ENCODE peak calls at places on chromosome X, in seven cellular contexts. N is upper lobe of right lung, K is testis, W is heart left ventricle, J is RWPE1, P is left ventricle myocardium inferior, B is Calu3. E is an unnamed sample.

GRCh38 chrX:1246816-1247215 is 21.8 kb upstream of the CSF2RA start:
- DNase-seq in P (peak), B (peak), K (peak), W (peak), N (peak), J (peak), E (peak)

GRCh38 chrX:118974088-118974907 is at the start of gene LONRF3:
- DNase-seq in W (peak), K (peak), N (peak), P (peak), B (peak), J (peak), E (peak)

GRCh38 chrX:103628386-103629290 is at the start of gene TCEAL1:
- DNase-seq in P (peak), N (peak), J (no peak), K (peak), W (peak), B (peak), E (peak)

GRCh38 chrX:23826653-23827052 is 43.7 kb downstream of the SAT1 start:
- DNase-seq in P (no peak), K (no peak), W (no peak), J (no peak), B (no peak), N (no peak), E (no peak)

GRCh38 chrX:115260330-115260729 is 26.4 kb upstream of the LRCH2 start:
- DNase-seq in J (no peak), N (no peak), B (no peak), W (no peak), K (no peak), P (no peak), E (no peak)

GRCh38 chrX:109475174-109475891 is 6.6 kb downstream of the GUCY2F start:
- DNase-seq in P (peak), W (peak), J (peak), B (peak), N (peak), K (peak), E (no peak)

GRCh38 chrX:45401923-45402322 is 201.2 kb upstream of the DIPK2B start:
- DNase-seq in W (no peak), J (no peak), B (no peak), P (no peak), N (no peak), K (no peak), E (no peak)

GRCh38 chrX:3743821-3744439 is 30.5 kb upstream of the PRKX start:
- DNase-seq in W (no peak), B (no peak), P (no peak), J (no peak), N (no peak), K (no peak), E (no peak)

GRCh38 chrX:155899366-155899765 is 18.2 kb downstream of the VAMP7 start:
- DNase-seq in P (no peak), K (no peak), B (no peak), J (no peak), N (no peak), W (no peak), E (no peak)

GRCh38 chrX:34365482-34365881 is 233.4 kb upstream of the FAM47A start:
- DNase-seq in J (no peak), B (peak), P (no peak), K (peak), N (no peak), W (no peak), E (no peak)

GRCh38 chrX:135625995-135626394 is 87.4 kb upstream of the CT45A1 start:
- DNase-seq in P (no peak), W (no peak), J (peak), K (peak), N (no peak), B (peak), E (no peak)

GRCh38 chrX:56232221-56233082 is at the start of gene KLF8:
- DNase-seq in N (peak), B (peak), P (peak), W (peak), J (peak), K (peak), E (no peak)

GRCh38 chrX:122440832-122441231 is 743.2 kb upstream of the GRIA3 start:
- DNase-seq in N (no peak), W (no peak), B (no peak), K (no peak), P (no peak), J (no peak), E (no peak)

GRCh38 chrX:56728752-56729151 is 291 bp upstream of the NBDY start:
- DNase-seq in N (no peak), K (peak), P (no peak), W (no peak), J (no peak), B (peak), E (no peak)

GRCh38 chrX:8083276-8083675 is 87.8 kb downstream of the VCX2 start:
- DNase-seq in J (no peak), W (no peak), P (no peak), N (no peak), K (no peak), B (no peak), E (no peak)

GRCh38 chrX:65750674-65751469 is 83.4 kb downstream of the MSN start:
- DNase-seq in B (no peak), P (no peak), J (no peak), K (no peak), W (no peak), N (no peak), E (no peak)

GRCh38 chrX:139933904-139934303 is 1.1 kb upstream of the ATP11C start:
- DNase-seq in W (no peak), N (no peak), P (no peak), B (no peak), J (no peak), K (no peak), E (no peak)

GRCh38 chrX:145729635-145730034 is 88.0 kb upstream of the SLITRK2 start:
- DNase-seq in B (no peak), J (peak), P (no peak), N (no peak), W (no peak), K (no peak), E (no peak)

GRCh38 chrX:24760601-24761000 is 66.9 kb downstream of the POLA1 start:
- DNase-seq in P (no peak), K (no peak), B (no peak), J (no peak), W (no peak), N (no peak), E (no peak)

GRCh38 chrX:40485973-40486372 is 94.8 kb upstream of the ATP6AP2 start:
- DNase-seq in W (no peak), K (no peak), P (no peak), J (no peak), B (no peak), N (no peak), E (no peak)
- TF ChIP-seq CTCF in W (no peak), K (no peak), P (no peak), J (no peak), B (no peak), N (no peak), E (no peak)

GRCh38 chrX:12383196-12383595 is 244.9 kb downstream of the FRMPD4 start:
- DNase-seq in N (no peak), P (no peak), B (no peak), W (no peak), K (no peak), J (no peak), E (no peak)
- TF ChIP-seq CTCF in N (no peak), P (no peak), B (no peak), W (no peak), K (no peak), J (no peak), E (no peak)

DNA sequence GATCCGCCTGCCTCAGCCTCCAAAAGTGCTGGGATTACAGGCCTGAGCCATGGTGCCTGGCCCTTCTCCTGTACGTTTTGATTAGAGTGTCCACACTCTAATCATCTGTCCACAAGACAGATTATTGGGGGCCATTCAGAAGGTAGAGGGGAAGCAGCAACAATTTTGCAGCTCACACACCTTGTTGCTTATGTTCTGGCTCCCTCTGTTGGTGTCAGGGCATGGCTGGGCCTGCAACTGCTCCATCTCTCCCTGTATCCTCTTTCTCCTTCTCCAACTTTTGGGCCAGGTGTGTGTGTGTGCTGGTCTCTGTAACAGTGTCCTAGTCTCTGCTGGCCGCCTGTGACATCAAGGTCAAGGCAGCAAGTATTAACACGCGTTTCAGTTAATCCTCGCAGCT is 125.5 kb upstream of the MBNL3 start:
- DNase-seq in K (peak), J (no peak), B (peak), W (no peak), P (no peak), N (no peak), E (no peak)
- TF ChIP-seq CTCF in K (no peak), J (no peak), B (no peak), W (no peak), P (no peak), N (no peak), E (no peak)

GRCh38 chrX:21708116-21708515 is 49.8 kb downstream of the SMPX start:
- DNase-seq in W (no peak), J (no peak), N (no peak), B (no peak), P (no peak), K (no peak), E (no peak)
- TF ChIP-seq CTCF in W (no peak), J (no peak), N (no peak), B (no peak), P (no peak), K (no peak), E (no peak)

GRCh38 chrX:13254076-13254785 is 65.6 kb downstream of the ATXN3L start:
- DNase-seq in B (peak), J (peak), W (no peak), N (peak), K (peak), P (no peak), E (no peak)
- TF ChIP-seq CTCF in B (no peak), J (no peak), W (no peak), N (no peak), K (no peak), P (no peak), E (no peak)

GRCh38 chrX:78029663-78030062 is 60.2 kb upstream of the PGAM4 start:
- DNase-seq in W (no peak), P (peak), J (peak), N (no peak), K (peak), B (peak), E (no peak)

GRCh38 chrX:78027798-78028197 is 58.4 kb upstream of the PGAM4 start:
- DNase-seq in W (no peak), B (no peak), P (no peak), J (no peak), N (no peak), K (no peak), E (no peak)

GRCh38 chrX:78019586-78020483 is 50.4 kb upstream of the PGAM4 start:
- DNase-seq in B (peak), K (no peak), P (no peak), W (no peak), J (no peak), N (no peak), E (no peak)

DNA sequence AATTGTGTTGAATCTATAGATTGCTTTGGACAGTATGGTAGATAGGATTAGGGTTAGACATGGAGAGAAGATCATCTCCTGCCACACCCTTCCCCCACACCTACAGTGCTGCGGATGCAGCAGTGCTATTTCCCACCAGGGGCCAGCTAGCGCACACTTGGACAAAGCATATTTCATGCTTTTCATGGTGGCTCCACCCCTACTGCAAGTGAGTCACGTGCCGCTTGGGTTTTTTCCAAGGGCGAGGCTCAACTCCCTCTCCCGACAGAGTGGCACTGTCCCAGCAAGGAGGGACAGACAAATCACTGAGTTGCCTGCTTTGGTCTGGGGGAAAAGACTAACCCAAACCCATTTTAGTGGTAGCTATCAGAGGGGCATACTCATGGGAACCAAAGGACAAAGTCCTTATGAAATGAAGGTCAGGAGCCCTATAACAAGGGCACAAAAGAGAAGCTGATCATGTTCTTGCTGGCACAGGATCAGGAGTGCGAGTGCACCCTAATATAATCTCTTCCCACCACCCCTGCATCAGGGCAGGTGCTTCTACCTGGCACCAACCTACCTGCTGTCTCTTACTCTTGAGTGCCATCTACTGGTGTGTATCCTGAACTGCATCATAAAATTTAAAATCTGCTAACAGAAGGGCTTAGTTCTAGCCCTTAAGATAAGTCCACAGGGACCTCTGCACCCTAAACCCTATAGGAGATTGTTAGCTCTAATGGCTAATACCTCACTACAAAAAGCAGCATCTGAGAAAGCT is 55.1 kb upstream of the PGAM4 start:
- DNase-seq in B (peak), K (no peak), J (peak), W (no peak), N (peak), P (peak), E (no peak)
- TF ChIP-seq CTCF in B (peak), K (no peak), J (peak), W (peak), N (peak), P (peak), E (no peak)

E was measured in omental fat pad.